ENCODE peak calls at places on chromosome 4, in seven cellular contexts. K, S, W, I, Q, G and M are unnamed samples. For H3K9me3, the result is how much of the 10 kb centered on the place peaks cover.

GRCh38 chr4:90084277-90084966 is 42.8 kb upstream of the CCSER1 start:
- DNase-seq in K (no peak), S (no peak), W (no peak), I (no peak), Q (no peak), G (no peak), M (no peak)

GRCh38 chr4:154911097-154911496 is 130.0 kb downstream of the RBM46 start:
- DNase-seq in K (no peak), S (peak), W (no peak), I (no peak), Q (no peak), G (no peak), M (no peak)

GRCh38 chr4:150986085-150986484 is 29.0 kb downstream of the LRBA start:
- DNase-seq in K (no peak), S (no peak), W (no peak), I (no peak), Q (no peak), G (no peak), M (no peak)

GRCh38 chr4:85370400-85371032 is 104.4 kb upstream of the ARHGAP24 start:
- DNase-seq in K (no peak), S (peak), W (peak), I (no peak), Q (peak), G (no peak), M (peak)

GRCh38 chr4:153333874-153334273 is 10.6 kb upstream of the MND1 start:
- DNase-seq in K (no peak), S (no peak), W (no peak), I (no peak), Q (no peak), G (no peak), M (no peak)

GRCh38 chr4:48343531-48343930 is 2.2 kb downstream of the SLAIN2 start:
- DNase-seq in K (no peak), S (no peak), W (no peak), I (no peak), Q (no peak), G (no peak), M (no peak)

GRCh38 chr4:90198086-90198847 is 71.1 kb downstream of the CCSER1 start:
- DNase-seq in K (no peak), S (no peak), W (no peak), I (no peak), Q (no peak), G (no peak), M (no peak)

GRCh38 chr4:91769912-91770311 is 533.9 kb upstream of the GRID2 start:
- DNase-seq in K (no peak), S (no peak), W (no peak), I (no peak), Q (no peak), G (no peak), M (no peak)

GRCh38 chr4:52643846-52644245 is 15.3 kb downstream of the USP46 start:
- DNase-seq in K (peak), S (peak), W (peak), I (no peak), Q (peak), G (peak), M (peak)

GRCh38 chr4:166422475-166422874 is 549.4 kb downstream of the TLL1 start:
- DNase-seq in K (no peak), S (no peak), W (no peak), I (no peak), Q (no peak), G (no peak), M (no peak)

GRCh38 chr4:118797558-118798142 is 38.3 kb downstream of the SEC24D start:
- DNase-seq in K (no peak), S (no peak), W (no peak), I (no peak), Q (no peak), G (no peak), M (no peak)

GRCh38 chr4:52051213-52051614 is at the start of gene SPATA18:
- DNase-seq in K (peak), S (peak), W (no peak), I (no peak), Q (peak), G (peak), M (peak)

GRCh38 chr4:10023806-10024205 is 2.5 kb upstream of the SLC2A9 start:
- DNase-seq in K (no peak), S (no peak), W (no peak), I (no peak), Q (peak), G (no peak), M (no peak)

GRCh38 chr4:189021831-189022230 is 882.6 kb downstream of the TRIML1 start:
- DNase-seq in K (no peak), S (peak), W (peak), I (no peak), Q (no peak), G (no peak), M (no peak)

GRCh38 chr4:42050850-42051249 is 60.5 kb downstream of the SLC30A9 start:
- DNase-seq in K (no peak), S (no peak), W (no peak), I (no peak), Q (no peak), G (no peak), M (no peak)

GRCh38 chr4:23902203-23902602 is 12.4 kb upstream of the PPARGC1A start:
- DNase-seq in K (no peak), S (no peak), W (no peak), I (no peak), Q (no peak), G (no peak), M (no peak)

GRCh38 chr4:32261196-32261595 is 1541.0 kb downstream of the PCDH7 start:
- DNase-seq in K (no peak), S (no peak), W (no peak), I (no peak), Q (no peak), G (no peak), M (no peak)

GRCh38 chr4:137531121-137531520 is 1.2 kb downstream of the PCDH18 start:
- DNase-seq in K (no peak), S (peak), W (peak), I (no peak), Q (peak), G (no peak), M (no peak)

GRCh38 chr4:5772528-5773270 is 61.7 kb downstream of the EVC start:
- DNase-seq in K (no peak), S (no peak), W (no peak), I (no peak), Q (no peak), G (no peak), M (no peak)

GRCh38 chr4:16199132-16199531 is 27.1 kb downstream of the TAPT1 start:
- DNase-seq in K (no peak), S (peak), W (no peak), I (no peak), Q (no peak), G (no peak), M (no peak)

GRCh38 chr4:185408432-185408831 is 11.8 kb downstream of the ANKRD37 start:
- DNase-seq in K (no peak), S (no peak), W (no peak), I (no peak), Q (no peak), G (no peak), M (no peak)

GRCh38 chr4:56314207-56314915 is 72.9 kb downstream of the AASDH start:
- DNase-seq in K (no peak), S (no peak), W (no peak), I (no peak), Q (no peak), G (no peak), M (no peak)

GRCh38 chr4:176185068-176185467 is 10.3 kb downstream of the SPATA4 start:
- DNase-seq in K (no peak), S (no peak), W (no peak), I (no peak), Q (no peak), G (no peak), M (peak)

GRCh38 chr4:77872723-77873435 is 10.2 kb downstream of the MRPL1 start:
- DNase-seq in K (no peak), S (no peak), W (no peak), I (no peak), Q (no peak), G (no peak), M (no peak)

GRCh38 chr4:53494851-53495250 is 96.4 kb downstream of the LNX1 start:
- DNase-seq in K (no peak), S (no peak), W (no peak), I (no peak), Q (no peak), G (no peak), M (no peak)

GRCh38 chr4:41456559-41457101 is 81.3 kb upstream of the LIMCH1 start:
- DNase-seq in K (no peak), S (no peak), W (no peak), I (no peak), Q (no peak), G (no peak), M (no peak)

GRCh38 chr4:42344260-42344659 is 53.0 kb upstream of the SHISA3 start:
- DNase-seq in K (no peak), S (no peak), W (no peak), I (no peak), Q (no peak), G (no peak), M (no peak)

GRCh38 chr4:48944659-48945290 is 38.2 kb upstream of the OCIAD2 start:
- DNase-seq in K (no peak), S (no peak), W (peak), I (peak), Q (no peak), G (no peak), M (no peak)

GRCh38 chr4:26762650-26763049 is 98.0 kb upstream of the STIM2 start:
- DNase-seq in K (no peak), S (no peak), W (no peak), I (no peak), Q (no peak), G (no peak), M (no peak)

GRCh38 chr4:15396157-15396800 is 31.6 kb upstream of the C1QTNF7 start:
- DNase-seq in K (peak), S (peak), W (peak), I (peak), Q (no peak), G (no peak), M (peak)

GRCh38 chr4:2318476-2318875 is 56.6 kb upstream of the MXD4 start:
- DNase-seq in K (no peak), S (no peak), W (peak), I (no peak), Q (peak), G (peak), M (no peak)

GRCh38 chr4:94452476-94453300 is 946 bp downstream of the PDLIM5 start:
- DNase-seq in K (peak), S (peak), W (peak), I (no peak), Q (peak), G (peak), M (peak)

GRCh38 chr4:4575284-4576211 is 33.7 kb upstream of the STX18 start:
- DNase-seq in K (peak), S (peak), W (peak), I (peak), Q (peak), G (no peak), M (peak)

GRCh38 chr4:158171456-158171790 is 1.4 kb downstream of the GASK1B start:
- DNase-seq in K (no peak), S (no peak), W (no peak), I (no peak), Q (no peak), G (no peak), M (no peak)
- H3K4me3 ChIP-seq in K (peak), S (peak), W (no peak), I (no peak), Q (peak), G (peak), M (no peak)

GRCh38 chr4:160117686-160118085 is 1014.8 kb downstream of the RAPGEF2 start:
- DNase-seq in K (no peak), S (no peak), W (no peak), I (no peak), Q (no peak), G (no peak), M (no peak)
- H3K9me3 ChIP-seq in K (under half), S (under half), W (under half), I (under half), Q (under half), G (under half), M (under half)

GRCh38 chr4:25030283-25031076 is at the start of gene LGI2:
- DNase-seq in K (peak), S (peak), W (peak), I (no peak), Q (peak), G (no peak), M (peak)
- H3K4me3 ChIP-seq in K (peak), S (peak), W (peak), I (no peak), Q (peak), G (peak), M (peak)

GRCh38 chr4:13306356-13306755 is 177.8 kb downstream of the RAB28 start:
- DNase-seq in K (no peak), S (no peak), W (no peak), I (no peak), Q (no peak), G (no peak), M (no peak)

GRCh38 chr4:13313856-13314255 is 170.3 kb downstream of the RAB28 start:
- DNase-seq in K (no peak), S (no peak), W (peak), I (no peak), Q (no peak), G (no peak), M (no peak)

GRCh38 chr4:13312264-13312663 is 171.9 kb downstream of the RAB28 start:
- DNase-seq in K (no peak), S (no peak), W (no peak), I (no peak), Q (no peak), G (no peak), M (no peak)

DNA sequence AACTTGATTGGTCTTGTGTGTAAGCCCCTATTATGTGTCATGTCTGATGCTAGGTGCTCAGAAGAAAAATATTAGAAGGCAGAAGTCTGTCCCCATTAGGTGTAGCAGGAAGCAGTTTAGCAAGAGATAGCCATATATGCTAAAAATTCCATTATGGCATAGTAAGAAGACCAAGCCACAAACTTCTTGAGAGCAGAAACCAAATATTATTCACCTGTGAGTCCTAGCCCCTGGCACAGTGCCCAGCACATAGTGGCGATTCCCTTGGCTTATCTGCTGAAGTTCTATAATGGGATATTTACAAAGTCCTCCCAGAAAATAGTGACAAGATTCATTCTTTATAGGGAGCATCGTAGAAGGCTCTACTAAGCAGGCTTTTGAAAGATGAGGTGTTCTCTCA is 174.4 kb downstream of the RAB28 start:
- DNase-seq in K (no peak), S (no peak), W (no peak), I (no peak), Q (no peak), G (no peak), M (no peak)
- H3K9me3 ChIP-seq in K (under half), S (under half), W (under half), I (under half), Q (under half), G (under half), M (under half)

GRCh38 chr4:120055167-120055566 is 11.5 kb downstream of the MAD2L1 start:
- DNase-seq in K (no peak), S (no peak), W (no peak), I (no peak), Q (no peak), G (no peak), M (no peak)

GRCh38 chr4:120052840-120053239 is 13.8 kb downstream of the MAD2L1 start:
- DNase-seq in K (peak), S (peak), W (no peak), I (no peak), Q (peak), G (no peak), M (peak)

GRCh38 chr4:120055795-120056194 is 10.9 kb downstream of the MAD2L1 start:
- DNase-seq in K (no peak), S (no peak), W (no peak), I (no peak), Q (no peak), G (no peak), M (no peak)

GRCh38 chr4:120053916-120054315 is 12.7 kb downstream of the MAD2L1 start:
- DNase-seq in K (no peak), S (no peak), W (no peak), I (no peak), Q (no peak), G (no peak), M (no peak)

GRCh38 chr4:120049732-120050494 is 16.7 kb downstream of the MAD2L1 start:
- DNase-seq in K (peak), S (peak), W (peak), I (peak), Q (peak), G (peak), M (peak)
- H3K4me3 ChIP-seq in K (no peak), S (no peak), W (no peak), I (no peak), Q (peak), G (peak), M (peak)

GRCh38 chr4:129064717-129065116 is 28.6 kb downstream of the SCLT1 start:
- DNase-seq in K (no peak), S (no peak), W (no peak), I (no peak), Q (no peak), G (no peak), M (no peak)

GRCh38 chr4:129063640-129064039 is 29.7 kb downstream of the SCLT1 start:
- DNase-seq in K (no peak), S (no peak), W (no peak), I (no peak), Q (no peak), G (no peak), M (no peak)

GRCh38 chr4:129059028-129059427 is 34.3 kb downstream of the SCLT1 start:
- DNase-seq in K (no peak), S (no peak), W (no peak), I (no peak), Q (no peak), G (no peak), M (no peak)

DNA sequence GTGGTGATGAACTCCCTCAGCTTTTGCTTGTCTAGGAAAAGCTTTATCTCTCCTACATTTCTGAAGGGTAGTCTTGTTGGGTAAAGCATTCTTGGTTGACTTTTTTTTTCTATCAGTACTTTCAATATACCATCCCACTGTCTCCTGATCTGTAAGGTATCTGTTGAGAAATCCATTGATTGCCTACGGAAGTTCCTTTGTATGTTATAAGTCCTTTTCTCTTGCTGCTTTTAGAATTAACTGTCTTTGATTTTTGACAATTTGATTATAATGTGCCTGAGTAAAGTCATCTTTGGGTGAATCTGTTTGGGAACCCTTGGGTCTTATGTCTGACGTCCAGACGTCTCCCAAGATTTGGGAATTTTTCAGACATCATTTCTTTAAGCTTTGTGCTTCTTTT is 30.8 kb downstream of the SCLT1 start:
- DNase-seq in K (no peak), S (no peak), W (no peak), I (no peak), Q (no peak), G (no peak), M (no peak)
- H3K9me3 ChIP-seq in K (half or more), S (under half), W (under half), I (under half), Q (under half), G (half or more), M (under half)

GRCh38 chr4:186942745-186943606 is 219.3 kb upstream of the FAT1 start:
- DNase-seq in K (no peak), S (peak), W (peak), I (no peak), Q (no peak), G (no peak), M (peak)

GRCh38 chr4:186940476-186940875 is 216.8 kb upstream of the FAT1 start:
- DNase-seq in K (no peak), S (no peak), W (no peak), I (no peak), Q (no peak), G (no peak), M (no peak)

GRCh38 chr4:186946140-186946539 is 222.5 kb upstream of the FAT1 start:
- DNase-seq in K (no peak), S (no peak), W (no peak), I (no peak), Q (no peak), G (no peak), M (no peak)

GRCh38 chr4:186946682-186947294 is 223.1 kb upstream of the FAT1 start:
- DNase-seq in K (no peak), S (peak), W (peak), I (no peak), Q (no peak), G (no peak), M (peak)

DNA sequence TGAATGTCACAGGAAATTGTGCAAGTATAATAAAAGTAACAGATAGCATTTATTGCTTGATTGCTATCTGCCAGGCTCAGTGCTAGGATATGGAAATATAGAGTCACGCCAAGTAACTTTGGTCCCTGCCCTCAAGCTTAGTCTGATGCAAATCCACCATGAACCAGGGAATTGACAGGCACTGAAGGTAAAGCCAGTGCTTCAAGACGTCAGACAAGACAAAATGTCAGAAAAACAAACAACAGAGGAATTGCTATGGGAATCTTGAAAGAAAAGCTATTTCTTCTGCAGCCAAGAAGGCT is 219.9 kb upstream of the FAT1 start:
- DNase-seq in K (no peak), S (peak), W (no peak), I (no peak), Q (no peak), G (no peak), M (no peak)
- H3K4me3 ChIP-seq in K (no peak), S (no peak), W (no peak), I (no peak), Q (no peak), G (no peak), M (no peak)

DNA sequence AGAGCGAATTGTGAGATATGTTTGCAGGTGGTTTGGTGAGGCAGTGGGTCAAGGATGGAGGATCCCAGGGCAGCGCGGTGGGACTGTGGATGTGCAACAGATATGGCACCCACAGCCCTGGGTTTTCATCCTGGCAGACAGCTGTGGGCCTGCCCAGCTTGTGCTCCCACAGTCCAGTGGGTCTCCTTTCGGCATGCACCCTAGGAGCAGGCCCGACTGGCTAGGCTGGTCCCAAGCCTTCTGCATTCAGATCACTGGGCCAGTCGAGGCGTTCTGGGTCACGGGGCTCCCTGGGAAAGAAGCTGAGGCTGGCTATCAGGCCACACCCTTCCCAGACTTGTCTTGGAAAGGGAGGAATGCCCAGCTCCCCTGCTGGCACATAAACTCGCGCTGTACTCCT is 2289.6 kb downstream of the ARAP2 start:
- DNase-seq in K (no peak), S (no peak), W (peak), I (no peak), Q (no peak), G (no peak), M (no peak)
- H3K9me3 ChIP-seq in K (under half), S (under half), W (under half), I (under half), Q (under half), G (under half), M (under half)